ENCODE peak calls at places on chromosome 15, in eight cellular contexts. P is breast epithelium, W is HCT116, D is heart left ventricle, S is GM12878, X is tibial nerve, I is ovary, U is body of pancreas. F is an unnamed sample.

GRCh38 chr15:55775316-55775715 is 32.4 kb upstream of the PRTG start:
- DNase-seq in P (peak; percentile 58), W (no peak), D (no peak), S (no peak), X (no peak), I (no peak), U (no peak), F (no peak)

GRCh38 chr15:57923311-57923710 is 142.2 kb downstream of the ALDH1A2 start:
- DNase-seq in P (no peak), W (no peak), D (peak; percentile 48), S (no peak), X (peak; percentile 46), I (peak; percentile 29), U (peak; percentile 65), F (no peak)

GRCh38 chr15:80070840-80071239 is 11.4 kb downstream of the ZFAND6 start:
- DNase-seq in P (no peak), W (no peak), D (no peak), S (no peak), X (no peak), I (no peak), U (no peak), F (no peak)

GRCh38 chr15:66356359-66357236 is at the start of gene TIPIN:
- DNase-seq in P (peak; percentile 88), W (peak; percentile 91), D (peak; percentile 96), S (peak; percentile 87), X (peak; percentile 94), I (peak; percentile 97), U (peak; percentile 96), F (peak; percentile 80)

GRCh38 chr15:40555876-40556275 is 9.0 kb downstream of the CCDC32 start:
- DNase-seq in P (no peak), W (no peak), D (no peak), S (no peak), X (no peak), I (no peak), U (no peak), F (no peak)

GRCh38 chr15:40150163-40150925 is 10.5 kb upstream of the BUB1B start:
- DNase-seq in P (peak; percentile 35), W (peak; percentile 31), D (no peak), S (no peak), X (peak; percentile 21), I (peak; percentile 29), U (peak; percentile 43), F (no peak)

GRCh38 chr15:100463515-100463914 is 65.2 kb downstream of the CERS3 start:
- DNase-seq in P (peak; percentile 25), W (no peak), D (no peak), S (no peak), X (no peak), I (no peak), U (no peak), F (no peak)

GRCh38 chr15:60079210-60079609 is 75.1 kb downstream of the FOXB1 start:
- DNase-seq in P (no peak), W (no peak), D (no peak), S (no peak), X (no peak), I (no peak), U (no peak), F (no peak)

GRCh38 chr15:33067456-33067855 is 127.1 kb downstream of the FMN1 start:
- DNase-seq in P (no peak), W (no peak), D (no peak), S (no peak), X (no peak), I (no peak), U (no peak), F (no peak)

GRCh38 chr15:55277116-55277564 is 12.5 kb downstream of the RAB27A start:
- DNase-seq in P (no peak), W (no peak), D (no peak), S (peak; percentile 84), X (no peak), I (no peak), U (no peak), F (no peak)

GRCh38 chr15:31435891-31436628 is 109.4 kb downstream of the KLF13 start:
- DNase-seq in P (no peak), W (peak; percentile 15), D (no peak), S (no peak), X (no peak), I (peak; percentile 57), U (no peak), F (no peak)

GRCh38 chr15:87477056-87477455 is 779.5 kb downstream of the NTRK3 start:
- DNase-seq in P (no peak), W (no peak), D (no peak), S (no peak), X (no peak), I (no peak), U (no peak), F (no peak)

GRCh38 chr15:40115670-40116093 is 7.0 kb upstream of the BMF start:
- DNase-seq in P (peak; percentile 84), W (no peak), D (peak; percentile 42), S (peak; percentile 83), X (peak; percentile 33), I (no peak), U (peak; percentile 89), F (no peak)

DNA sequence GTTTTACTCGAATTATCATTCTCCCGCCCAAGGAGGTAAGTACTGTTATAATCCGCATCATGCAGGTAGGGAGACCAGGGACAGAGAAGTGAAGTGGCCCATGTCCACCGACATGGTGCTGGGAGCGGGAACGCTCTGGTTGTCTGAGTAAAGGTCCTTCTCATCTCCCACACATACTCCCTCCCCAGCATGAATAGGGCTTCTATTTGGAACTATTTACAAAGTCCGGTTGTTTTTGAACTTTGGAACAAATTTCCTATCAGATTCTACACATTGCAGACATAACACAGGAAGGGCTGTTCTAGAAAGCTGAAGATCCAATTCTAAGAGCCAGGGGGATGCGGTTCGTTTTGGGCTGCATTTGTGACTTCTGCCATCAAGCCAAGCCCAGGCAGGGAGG is 94.8 kb upstream of the TLE3 start:
- DNase-seq in P (no peak), W (no peak), D (no peak), S (no peak), X (no peak), I (no peak), U (no peak), F (no peak)
- TF ChIP-seq POLR2A in P (no peak), W (no peak), D (no peak), S (no peak), X (no peak), I (no peak), U (no peak), F (no peak)

GRCh38 chr15:71559098-71559497 is 251.3 kb upstream of the NR2E3 start:
- DNase-seq in P (peak; percentile 51), W (no peak), D (no peak), S (no peak), X (no peak), I (no peak), U (no peak), F (no peak)

GRCh38 chr15:71564217-71564616 is 246.1 kb upstream of the NR2E3 start:
- DNase-seq in P (no peak), W (no peak), D (no peak), S (no peak), X (no peak), I (no peak), U (no peak), F (no peak)

GRCh38 chr15:71565006-71565405 is 245.3 kb upstream of the NR2E3 start:
- DNase-seq in P (no peak), W (no peak), D (no peak), S (no peak), X (no peak), I (no peak), U (no peak), F (no peak)

GRCh38 chr15:71559616-71560015 is 250.7 kb upstream of the NR2E3 start:
- DNase-seq in P (no peak), W (no peak), D (no peak), S (no peak), X (no peak), I (no peak), U (no peak), F (no peak)

DNA sequence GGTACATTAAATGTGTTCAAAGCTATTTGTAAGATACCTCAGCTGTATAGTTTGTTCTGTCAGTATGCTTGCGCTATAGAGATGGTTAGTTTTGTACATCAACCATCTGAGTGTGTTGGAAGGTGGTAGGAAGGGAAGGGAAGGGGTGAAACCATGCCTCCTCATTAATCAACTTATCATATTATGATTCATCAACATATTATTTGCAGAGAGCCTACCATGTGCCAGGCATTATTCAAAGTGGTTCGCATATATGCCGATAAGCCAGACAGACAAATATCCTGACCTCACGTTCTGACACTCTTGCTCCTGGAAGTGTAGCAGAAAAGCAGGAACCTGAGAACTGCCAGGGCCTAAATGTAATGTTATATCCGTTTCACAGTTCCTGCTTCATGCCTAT is 248.1 kb upstream of the NR2E3 start:
- DNase-seq in P (no peak), W (no peak), D (no peak), S (no peak), X (no peak), I (no peak), U (no peak), F (no peak)
- H3K4me1 ChIP-seq in P (no peaks in the 10 kb centered on the region), W (no peaks in the 10 kb centered on the region), D (peaks cover 13% of the 10 kb centered on the region), S (no peaks in the 10 kb centered on the region), X (peaks cover 5% of the 10 kb centered on the region), I (peaks cover 3% of the 10 kb centered on the region), U (no peaks in the 10 kb centered on the region), F (peaks cover 3% of the 10 kb centered on the region)

DNA sequence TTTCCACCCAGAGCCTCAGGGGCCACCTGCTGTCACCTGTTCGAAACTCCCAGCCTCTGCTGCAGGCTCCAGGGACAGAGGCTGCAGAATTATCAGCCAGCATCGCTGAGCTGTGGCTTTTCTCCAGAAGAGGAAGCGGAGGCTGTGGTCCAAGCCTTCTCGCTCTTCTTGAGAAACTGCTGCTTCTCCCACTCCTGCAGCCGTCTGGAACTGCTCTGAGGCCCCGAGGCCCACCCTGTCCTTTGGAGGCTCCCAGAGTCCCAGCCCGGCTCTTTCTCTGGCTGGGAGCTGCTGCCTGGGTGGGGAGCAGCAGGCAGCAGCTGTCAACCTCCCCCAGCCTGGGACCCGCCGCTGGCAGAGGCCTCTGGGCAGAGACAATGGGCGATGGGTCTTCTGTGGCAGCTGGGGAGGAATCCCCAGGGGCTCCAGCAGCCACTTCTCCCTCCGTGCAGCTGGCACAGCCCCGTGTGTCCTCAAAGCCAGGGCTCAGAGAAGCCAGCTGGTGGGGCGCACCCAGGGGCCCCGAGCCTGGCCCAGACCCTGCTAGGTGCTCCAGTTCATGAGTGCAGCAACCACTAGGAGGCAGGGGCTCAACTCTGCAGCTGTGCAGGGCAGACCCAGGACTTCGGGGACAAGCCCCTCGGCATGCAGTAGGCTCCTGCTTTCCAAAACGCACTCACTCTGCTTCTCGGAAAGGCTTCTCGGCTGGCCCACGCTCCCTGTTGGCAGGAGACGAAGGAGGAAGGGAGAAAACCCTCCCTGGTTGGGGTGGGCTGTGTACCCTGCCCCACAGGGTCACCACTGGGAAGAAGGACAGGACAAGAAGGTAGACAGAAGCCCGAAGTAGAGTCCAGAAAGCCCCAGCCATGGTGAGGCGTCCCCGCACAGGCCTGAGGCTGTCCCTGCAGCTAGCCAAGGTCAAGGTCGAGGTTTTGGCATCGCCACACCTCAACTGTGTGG is 49.9 kb upstream of the FURIN start:
- DNase-seq in P (no peak), W (no peak), D (no peak), S (no peak), X (no peak), I (no peak), U (peak; percentile 66), F (no peak)
- TF ChIP-seq CTCF in P (no peak), W (peak; percentile 23), D (no peak), S (peak; percentile 33), X (no peak), I (no peak), U (no peak), F (no peak)

DNA sequence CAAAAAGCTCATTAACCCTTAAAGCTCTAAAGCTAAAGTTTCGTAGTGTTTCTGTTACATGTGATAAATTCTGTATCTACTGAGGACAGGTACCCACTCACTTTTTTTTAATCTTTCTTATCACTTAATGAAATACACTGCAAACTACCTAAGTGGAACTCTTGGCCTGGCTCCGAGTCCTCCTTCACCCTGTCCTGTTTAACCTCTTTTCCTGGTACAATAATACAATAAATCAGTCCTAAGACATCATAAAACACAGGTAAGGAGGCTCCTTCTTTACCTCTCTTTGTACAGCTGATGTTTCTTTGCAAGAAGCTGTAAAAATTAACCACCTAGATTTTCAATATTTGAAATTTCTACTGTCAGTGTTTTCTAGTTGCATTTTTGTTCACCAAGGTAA is 15.8 kb downstream of the SEMA6D start:
- DNase-seq in P (no peak), W (no peak), D (no peak), S (no peak), X (no peak), I (no peak), U (no peak), F (no peak)
- TF ChIP-seq POLR2A in P (no peak), W (no peak), D (no peak), S (no peak), X (no peak), I (no peak), U (no peak), F (no peak)

F was measured in esophagus squamous epithelium.